ENCODE peak calls at places on chromosomes 12 and 14, in five cellular contexts. I is tibial artery, B is GM10248, T is MM.1S, M is adrenal gland. F is an unnamed sample.

GRCh38 chr14:95486875-95487668 is 29.4 kb downstream of the SYNE3 start:
- DNase-seq in I (no peak), B (no peak), T (peak), M (no peak), F (no peak)

GRCh38 chr14:64891839-64892375 is 12.2 kb upstream of the SPTB start:
- DNase-seq in I (no peak), B (peak), T (peak), M (no peak), F (no peak)

GRCh38 chr14:72525087-72525909 is 368.6 kb downstream of the DPF3 start:
- DNase-seq in I (no peak), B (no peak), T (no peak), M (no peak), F (no peak)

GRCh38 chr14:97687944-97688625 is 890.9 kb downstream of the VRK1 start:
- DNase-seq in I (no peak), B (no peak), T (no peak), M (no peak), F (no peak)

GRCh38 chr14:54048736-54049135 is 92.1 kb upstream of the BMP4 start:
- DNase-seq in I (no peak), B (no peak), T (no peak), M (no peak), F (no peak)

GRCh38 chr14:84273181-84273580 is 1256.8 kb upstream of the FLRT2 start:
- DNase-seq in I (no peak), B (no peak), T (no peak), M (no peak), F (no peak)

GRCh38 chr12:6076340-6076739 is 48.1 kb downstream of the VWF start:
- DNase-seq in I (no peak), B (no peak), T (no peak), M (no peak), F (no peak)

GRCh38 chr14:56268653-56269052 is 150.4 kb downstream of the PELI2 start:
- DNase-seq in I (no peak), B (no peak), T (no peak), M (no peak), F (no peak)

GRCh38 chr14:101918125-101918989 is 46.0 kb upstream of the DYNC1H1 start:
- DNase-seq in I (no peak), B (no peak), T (no peak), M (peak), F (no peak)

GRCh38 chr12:5442251-5443006 is 10.5 kb downstream of the NTF3 start:
- DNase-seq in I (no peak), B (no peak), T (peak), M (no peak), F (no peak)

GRCh38 chr12:69688496-69689427 is 10.3 kb downstream of the BEST3 start:
- DNase-seq in I (peak), B (no peak), T (no peak), M (peak), F (peak)

GRCh38 chr14:78319826-78320635 is 149.9 kb downstream of the NRXN3 start:
- DNase-seq in I (no peak), B (no peak), T (no peak), M (no peak), F (no peak)

GRCh38 chr12:108729612-108730336 is 1.5 kb downstream of the CORO1C start:
- DNase-seq in I (no peak), B (no peak), T (no peak), M (no peak), F (no peak)

GRCh38 chr14:53956427-53957201 is at the start of gene BMP4:
- DNase-seq in I (peak), B (peak), T (no peak), M (peak), F (peak)

GRCh38 chr14:70635971-70636595 is 5.6 kb upstream of the TTC9 start:
- DNase-seq in I (no peak), B (no peak), T (no peak), M (no peak), F (no peak)

GRCh38 chr12:120347766-120348165 is 20.2 kb upstream of the PLA2G1B start:
- DNase-seq in I (no peak), B (no peak), T (no peak), M (no peak), F (no peak)

GRCh38 chr12:57518920-57519757 is 1.2 kb downstream of the DDIT3 start:
- DNase-seq in I (peak), B (no peak), T (peak), M (peak), F (no peak)

GRCh38 chr12:52819021-52819420 is 5.1 kb upstream of the KRT4 start:
- DNase-seq in I (no peak), B (no peak), T (no peak), M (no peak), F (no peak)

GRCh38 chr14:58826845-58827686 is 189.3 kb downstream of the DACT1 start:
- DNase-seq in I (no peak), B (no peak), T (no peak), M (no peak), F (no peak)

DNA sequence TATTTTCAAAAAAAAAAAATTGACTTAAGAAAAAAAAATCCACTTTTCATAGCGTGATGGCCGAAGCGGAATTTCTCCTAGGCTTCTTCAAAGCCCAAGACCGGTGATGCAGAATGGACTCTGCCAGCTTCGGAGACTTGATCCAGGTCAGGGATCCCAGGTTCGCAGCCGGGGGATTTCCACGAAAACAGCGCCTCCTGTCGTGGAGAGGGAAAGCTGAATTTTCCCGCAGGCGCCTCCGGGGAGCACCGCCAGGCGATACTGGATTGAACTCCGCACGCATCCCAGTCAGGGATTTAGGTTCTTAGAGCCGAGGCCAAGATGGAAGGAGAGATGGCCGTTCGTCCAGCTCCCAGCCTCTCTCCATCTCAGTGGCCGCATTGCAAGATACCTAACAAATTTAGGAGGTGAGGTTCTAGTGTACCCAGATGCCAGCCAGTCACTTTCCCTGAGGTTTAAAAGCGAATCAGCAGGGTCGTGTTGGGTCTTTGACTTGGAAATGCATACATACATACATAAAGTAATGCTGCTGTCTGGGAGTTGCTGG is 2.2 kb downstream of the TTC6 start:
- DNase-seq in I (no peak), B (no peak), T (no peak), M (no peak), F (no peak)
- TF ChIP-seq CTCF in I (no peak), B (no peak), T (no peak), M (no peak), F (peak)

GRCh38 chr12:112716099-112717093 is 75.2 kb upstream of the RPH3A start:
- DNase-seq in I (no peak), B (no peak), T (no peak), M (no peak), F (no peak)

GRCh38 chr12:112711026-112711425 is 80.5 kb upstream of the RPH3A start:
- DNase-seq in I (no peak), B (no peak), T (no peak), M (no peak), F (no peak)

GRCh38 chr12:112714166-112714565 is 77.4 kb upstream of the RPH3A start:
- DNase-seq in I (no peak), B (no peak), T (no peak), M (no peak), F (no peak)

GRCh38 chr12:112711507-112711906 is 80.0 kb upstream of the RPH3A start:
- DNase-seq in I (no peak), B (no peak), T (no peak), M (no peak), F (no peak)
- TF ChIP-seq CTCF in I (no peak), B (no peak), T (no peak), M (no peak), F (no peak)

DNA sequence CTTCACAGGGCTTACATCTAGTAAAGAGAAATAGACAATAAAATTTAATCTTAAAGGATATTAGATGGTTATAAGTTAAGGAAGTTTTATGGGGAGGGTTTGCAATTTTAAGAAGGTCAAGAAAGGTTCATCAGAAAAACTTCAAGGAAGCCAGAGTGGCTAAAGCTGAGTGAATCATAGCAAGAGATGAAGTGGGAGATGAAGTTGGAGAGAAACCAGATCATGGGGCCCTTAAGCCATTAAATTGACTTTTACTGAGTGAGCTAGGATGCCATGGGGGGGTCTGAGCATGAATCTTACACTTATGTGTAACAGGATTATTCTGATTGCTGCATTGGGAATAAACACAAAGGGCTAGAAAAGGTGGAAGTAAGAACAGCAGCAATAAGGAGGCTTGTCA is 189.2 kb downstream of the LRIG3 start:
- DNase-seq in I (no peak), B (no peak), T (no peak), M (no peak), F (no peak)
- TF ChIP-seq CTCF in I (no peak), B (no peak), T (no peak), M (no peak), F (no peak)

DNA sequence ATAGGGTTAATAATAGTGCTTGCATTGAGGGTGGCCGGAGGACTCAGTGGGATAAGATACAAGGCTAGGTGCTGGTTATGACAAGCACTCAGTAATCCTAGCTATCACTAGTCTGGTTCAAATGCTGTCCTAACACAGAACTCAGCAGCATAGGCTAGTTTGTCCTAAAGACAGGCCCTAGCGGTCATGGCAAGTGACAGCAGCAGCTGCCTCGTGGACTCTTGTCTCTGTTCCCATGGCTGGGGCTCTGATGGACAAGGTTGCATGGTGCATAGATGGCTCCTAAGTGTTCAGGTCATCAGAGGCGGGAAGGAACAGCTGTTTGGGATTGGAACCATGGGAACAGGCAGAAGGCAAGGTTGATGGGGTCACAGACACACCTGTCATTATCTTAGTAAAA is 42.4 kb upstream of the IGF1 start:
- DNase-seq in I (no peak), B (no peak), T (no peak), M (no peak), F (no peak)
- TF ChIP-seq CTCF in I (no peak), B (no peak), T (no peak), M (no peak), F (no peak)

DNA sequence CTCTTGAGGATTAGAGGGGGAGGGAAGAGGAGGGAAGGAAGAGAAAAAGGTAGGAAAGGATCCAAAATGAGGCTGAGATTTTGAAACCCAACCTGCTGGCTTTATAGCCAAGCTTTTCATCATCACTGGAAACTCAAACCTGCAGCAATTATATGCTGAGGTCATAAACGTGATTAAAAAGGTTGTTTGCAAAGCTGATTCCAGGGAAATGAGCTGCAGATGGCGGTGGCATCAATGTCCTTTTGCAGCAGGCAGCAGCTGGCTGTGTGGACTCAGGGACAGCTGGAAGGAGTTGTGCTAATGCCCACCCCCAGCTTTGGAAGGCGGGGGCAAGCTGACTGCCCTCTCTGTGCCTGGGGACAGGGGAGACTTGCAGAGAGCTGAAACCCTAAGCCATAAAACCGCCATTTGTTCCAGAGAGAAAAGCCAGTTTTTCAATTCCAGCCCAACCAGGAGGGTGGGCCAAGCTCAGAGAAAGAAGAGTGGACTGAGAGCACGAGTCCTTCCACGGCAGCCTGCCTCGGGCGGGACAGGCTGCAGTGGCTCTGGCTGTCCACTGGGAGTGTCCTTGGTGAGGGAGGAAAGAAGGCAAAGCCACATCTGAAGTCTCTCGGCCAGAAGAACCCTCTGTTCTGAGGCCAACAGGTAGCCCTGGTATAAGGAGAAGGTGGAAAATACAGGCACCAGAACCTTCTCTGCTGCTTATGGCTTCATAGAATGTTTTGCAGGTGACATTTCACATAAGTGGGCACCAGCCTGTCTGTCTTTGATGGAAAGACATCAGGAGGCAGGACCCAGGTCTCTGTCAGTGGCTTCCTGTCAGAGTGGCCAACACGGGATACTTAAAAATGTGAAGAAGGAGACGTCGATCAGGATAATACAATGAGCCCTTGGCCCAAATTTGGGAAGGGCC is 90.7 kb downstream of the SINHCAF start:
- DNase-seq in I (no peak), B (no peak), T (no peak), M (peak), F (no peak)
- TF ChIP-seq CTCF in I (peak), B (no peak), T (peak), M (peak), F (peak)

GRCh38 chr12:131454418-131455217 is 256.3 kb upstream of the SFSWAP start:
- DNase-seq in I (no peak), B (peak), T (peak), M (peak), F (no peak)
- TF ChIP-seq CTCF in I (peak), B (peak), T (peak), M (peak), F (peak)

F was measured in heart left ventricle.